ENCODE peak calls at places on chromosomes 16 and 17, in six cellular contexts. F is NCI-H1092 treated with DMSO at 0.1 percent for 48 hours; C is NCI-H1417; Y is activated CD4-positive, alpha-beta T cell treated with anti-CD3 and anti-CD28 coated beads for 36 hours; J is CD4-positive, alpha-beta T cell; I is activated CD8-positive, alpha-beta memory T cell treated with anti-CD3 and anti-CD28 coated beads, Interleukin-2, amount 50 U/mL, for 4 hours. K is an unnamed sample.
A peak's percentile ranks its signal among the peaks of the same experiment; 100 is the strongest.

GRCh38 chr17:81650951-81651350 is 5.4 kb downstream of the PDE6G start:
- DNase-seq in C (no peak), J (no peak), I (no peak), F (no peak), Y (no peak), K (no peak)

GRCh38 chr16:56961851-56962281 is at the start of gene CETP:
- DNase-seq in F (no peak), I (no peak), J (no peak), C (no peak), Y (no peak), K (no peak)

GRCh38 chr17:78529871-78530670 is 47.1 kb downstream of the DNAH17 start:
- DNase-seq in Y (no peak), F (peak; percentile 96), I (no peak), C (peak; percentile 87), J (no peak), K (no peak)

GRCh38 chr16:81004646-81005353 is 1.9 kb downstream of the CMC2 start:
- DNase-seq in I (no peak), F (peak; percentile 42), Y (peak; percentile 20), C (peak; percentile 69), J (no peak), K (peak; percentile 18)

GRCh38 chr16:3771513-3771912 is 54.2 kb upstream of the TRAP1 start:
- DNase-seq in C (no peak), I (no peak), F (no peak), J (no peak), Y (no peak), K (no peak)

GRCh38 chr17:77312061-77312684 is 171.4 kb downstream of the SEC14L1 start:
- DNase-seq in C (no peak), J (no peak), F (no peak), Y (no peak), I (no peak), K (no peak)

GRCh38 chr16:27240948-27241531 is 27.5 kb downstream of the NSMCE1 start:
- DNase-seq in F (no peak), Y (peak; percentile 9), J (no peak), C (no peak), I (peak; percentile 8), K (peak; percentile 6)

GRCh38 chr16:26856271-26856670 is 210.5 kb upstream of the C16orf82 start:
- DNase-seq in Y (no peak), I (no peak), J (no peak), C (no peak), F (no peak), K (no peak)

GRCh38 chr17:80720624-80721577 is 176.3 kb downstream of the RPTOR start:
- DNase-seq in C (peak; percentile 50), I (peak; percentile 61), F (no peak), J (peak; percentile 61), Y (peak; percentile 87), K (peak; percentile 87)

GRCh38 chr17:72930031-72930430 is 162.5 kb downstream of the SLC39A11 start:
- DNase-seq in I (no peak), Y (no peak), F (no peak), C (no peak), J (no peak), K (no peak)

GRCh38 chr17:80322864-80323263 is 62.2 kb downstream of the RNF213 start:
- DNase-seq in C (no peak), Y (no peak), J (no peak), F (no peak), I (no peak), K (no peak)

K was measured in activated CD4-positive, alpha-beta memory T cell treated with anti-CD3 and anti-CD28 coated beads for 36 hours.